ENCODE peak calls at places on chromosomes 12 and 14, in five cellular contexts. V, L, B, O and J are unnamed samples.

GRCh38 chr12:109789649-109790048 is 43.5 kb downstream of the TRPV4 start:
- DNase-seq in V (no peak), O (no peak), L (no peak), B (no peak), J (no peak)

GRCh38 chr12:1297639-1298038 is 296.7 kb downstream of the FBXL14 start:
- DNase-seq in B (no peak), L (no peak), O (no peak), V (no peak), J (no peak)

GRCh38 chr12:123150804-123151678 is at the start of gene PITPNM2:
- DNase-seq in B (peak), V (peak), O (peak), L (peak), J (peak)

GRCh38 chr14:95620659-95621059 is 65.6 kb upstream of the TCL1B start:
- DNase-seq in V (no peak), B (no peak), O (no peak), L (no peak), J (no peak)

GRCh38 chr14:22556990-22557623 is 31.9 kb downstream of the DAD1 start:
- DNase-seq in L (peak), V (peak), B (peak), O (peak), J (peak)

GRCh38 chr12:95790025-95790911 is at the start of gene NTN4:
- DNase-seq in B (peak), O (peak), V (peak), L (no peak), J (peak)

GRCh38 chr14:75301666-75302325 is 23.2 kb downstream of the FOS start:
- DNase-seq in B (no peak), L (peak), O (peak), V (no peak), J (peak)

GRCh38 chr14:80973918-80974317 is 18.5 kb downstream of the TSHR start:
- DNase-seq in V (no peak), O (no peak), L (no peak), B (no peak), J (no peak)

GRCh38 chr14:71478542-71478941 is 453.7 kb upstream of the RGS6 start:
- DNase-seq in L (peak), B (no peak), V (peak), O (no peak), J (peak)

GRCh38 chr12:50637870-50638481 is 125.9 kb upstream of the ATF1 start:
- DNase-seq in B (no peak), V (peak), O (no peak), L (peak), J (peak)
- TF ChIP-seq CTCF in B (peak), V (peak), O (peak), L (peak), J (peak)

DNA sequence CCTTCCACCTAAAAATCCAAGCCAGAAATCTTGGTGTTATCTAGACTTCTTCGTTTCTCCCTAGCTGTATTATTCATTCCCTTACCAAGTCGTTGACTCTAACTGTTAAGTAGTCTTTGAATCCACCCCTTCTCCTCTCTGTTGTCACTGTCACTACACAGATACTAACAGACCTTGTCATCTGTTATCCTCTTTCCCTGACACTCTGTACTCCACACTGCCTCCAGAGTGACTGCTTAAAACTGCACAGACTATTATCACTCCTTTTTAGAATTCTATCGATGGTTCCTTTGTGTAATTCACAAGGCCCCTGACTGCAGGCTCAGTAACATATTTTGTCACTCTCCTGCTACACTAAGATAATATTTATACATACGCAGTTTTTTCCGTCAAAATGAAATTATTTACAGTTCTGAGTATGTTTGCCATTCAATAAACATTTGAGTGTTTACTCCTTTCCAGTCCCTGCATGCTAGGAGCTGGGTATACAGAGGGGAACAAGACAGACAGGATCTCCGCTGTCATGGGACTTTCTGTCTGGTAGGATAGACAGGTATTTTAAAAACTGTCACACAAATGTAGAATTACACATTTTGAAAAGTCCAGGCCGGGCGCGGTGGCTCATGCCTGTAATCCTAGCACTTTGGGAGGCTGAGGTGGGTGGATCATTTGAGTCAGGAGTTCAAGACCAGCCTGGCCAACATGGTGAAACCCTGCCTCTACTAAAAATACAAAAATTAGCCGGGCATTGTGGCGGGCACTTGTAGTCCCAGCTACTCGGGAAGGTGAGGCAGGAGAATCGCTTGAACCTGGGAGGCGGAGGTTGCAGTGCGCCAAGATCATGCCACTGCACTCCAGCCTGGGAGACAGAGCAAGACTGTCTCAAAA is 3.8 kb downstream of the MARS1 start:
- DNase-seq in V (no peak), L (no peak), O (no peak), B (no peak), J (no peak)
- TF ChIP-seq CTCF in V (no peak), L (peak), O (no peak), B (no peak), J (no peak)

GRCh38 chr14:32491413-32492016 is 162.4 kb downstream of the AKAP6 start:
- DNase-seq in V (no peak), B (no peak), O (no peak), L (no peak), J (no peak)

GRCh38 chr14:32495435-32495734 is 166.3 kb downstream of the AKAP6 start:
- DNase-seq in V (no peak), L (no peak), O (no peak), B (no peak), J (no peak)

GRCh38 chr14:32492482-32492881 is 163.4 kb downstream of the AKAP6 start:
- DNase-seq in B (no peak), O (no peak), V (no peak), L (no peak), J (no peak)

GRCh38 chr14:32494566-32495434 is 165.7 kb downstream of the AKAP6 start:
- DNase-seq in O (no peak), B (no peak), L (no peak), V (no peak), J (peak)

GRCh38 chr14:32497233-32497632 is 168.1 kb downstream of the AKAP6 start:
- DNase-seq in L (no peak), O (no peak), B (no peak), V (no peak), J (no peak)
- TF ChIP-seq CTCF in L (no peak), O (no peak), B (no peak), V (no peak), J (no peak)

GRCh38 chr12:4387607-4388006 is 8.1 kb upstream of the FGF23 start:
- DNase-seq in V (no peak), O (no peak), B (no peak), L (no peak), J (no peak)

GRCh38 chr12:4379410-4379809 is at the start of gene FGF23:
- DNase-seq in V (peak), B (no peak), L (peak), O (peak), J (peak)

GRCh38 chr12:4386756-4387155 is 7.2 kb upstream of the FGF23 start:
- DNase-seq in V (no peak), L (no peak), O (no peak), B (no peak), J (no peak)

GRCh38 chr12:4380332-4380731 is 820 bp upstream of the FGF23 start:
- DNase-seq in O (no peak), V (no peak), B (no peak), L (no peak), J (no peak)

GRCh38 chr12:4383304-4383865 is 3.9 kb upstream of the FGF23 start:
- DNase-seq in O (peak), V (no peak), B (no peak), L (no peak), J (no peak)
- TF ChIP-seq CTCF in O (no peak), V (no peak), B (no peak), L (no peak), J (no peak)

GRCh38 chr12:3330976-3331375 is 160.0 kb upstream of the PRMT8 start:
- DNase-seq in V (no peak), B (peak), O (no peak), L (no peak), J (no peak)

GRCh38 chr12:3333991-3334391 is 157.0 kb upstream of the PRMT8 start:
- DNase-seq in L (no peak), B (no peak), O (no peak), V (no peak), J (no peak)

GRCh38 chr12:3335078-3335487 is 155.9 kb upstream of the PRMT8 start:
- DNase-seq in V (no peak), L (no peak), B (no peak), O (no peak), J (no peak)

GRCh38 chr12:3332190-3332589 is 158.8 kb upstream of the PRMT8 start:
- DNase-seq in V (peak), L (peak), O (no peak), B (no peak), J (peak)

DNA sequence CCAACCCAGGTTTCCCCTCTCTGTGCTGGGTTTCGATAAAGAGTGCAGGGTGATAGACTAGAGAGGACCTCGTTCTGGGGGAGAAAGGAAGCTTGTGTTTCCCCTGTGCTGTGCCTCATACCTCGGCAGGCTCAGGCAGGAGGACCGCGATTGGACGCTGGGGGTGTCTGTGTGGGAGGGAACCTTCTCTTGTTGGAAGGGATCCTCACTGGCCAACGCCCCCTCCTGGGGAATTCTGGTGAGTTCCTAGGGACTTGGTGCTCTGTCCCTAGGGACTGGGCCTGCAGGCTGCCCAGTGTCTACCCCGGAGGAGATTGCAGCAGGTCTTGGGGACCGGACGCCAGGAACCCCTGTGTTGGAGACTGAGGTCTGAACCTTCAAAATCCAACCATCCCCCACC is 157.4 kb upstream of the PRMT8 start:
- DNase-seq in V (no peak), B (no peak), L (peak), O (peak), J (no peak)
- TF ChIP-seq CTCF in V (no peak), B (no peak), L (no peak), O (no peak), J (no peak)

DNA sequence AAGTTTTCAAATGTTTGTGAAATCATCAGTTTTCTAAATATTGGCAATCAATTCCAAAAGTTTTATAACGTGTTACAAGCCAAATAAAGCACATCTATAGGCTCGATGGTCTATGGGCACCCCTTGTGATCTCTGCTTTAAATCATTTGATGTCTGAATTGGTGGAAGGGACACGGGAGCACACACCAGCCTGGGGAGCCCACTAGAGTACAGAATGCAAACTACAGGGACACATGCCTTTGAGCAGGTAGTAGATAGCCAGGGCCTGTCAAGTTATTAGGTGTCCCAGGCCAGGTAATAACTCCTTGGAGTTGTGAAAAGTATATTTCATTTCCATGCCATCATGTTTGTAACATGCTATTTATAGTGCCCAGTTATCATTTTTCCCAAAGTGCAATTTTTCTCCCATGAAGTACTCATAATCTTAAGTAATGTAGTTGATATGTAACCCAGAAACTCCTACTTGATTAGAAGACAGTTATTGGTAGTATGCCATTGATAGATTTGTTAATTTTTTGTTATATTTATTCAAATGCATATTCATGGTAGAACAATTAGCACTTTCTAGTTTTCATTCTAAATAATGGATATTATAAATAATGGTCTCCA is 97.0 kb upstream of the FGD4 start:
- DNase-seq in L (peak), V (peak), B (no peak), O (peak), J (peak)
- TF ChIP-seq CTCF in L (peak), V (peak), B (peak), O (peak), J (peak)

GRCh38 chr12:41514907-41515306 is 326.8 kb downstream of the PDZRN4 start:
- DNase-seq in O (peak), L (no peak), V (no peak), B (no peak), J (no peak)
- TF ChIP-seq CTCF in O (no peak), L (peak), V (no peak), B (no peak), J (peak)